ENCODE peak calls at places on chromosomes 6 and 20, in seven cellular contexts. Q is fibroblast of lung, K is GM23248, H is aorta, I is cardiac muscle cell, G is left ventricle myocardium inferior, X is colonic mucosa. V is an unnamed sample. For H3K36me3, the result is how much of the 10 kb centered on the place peaks cover.

GRCh38 chr6:168860341-168860740 is 393.3 kb downstream of the THBS2 start:
- DNase-seq in Q (no peak), K (no peak), H (no peak), I (no peak), G (no peak), X (no peak), V (no peak)

GRCh38 chr6:156057869-156058268 is 602.2 kb upstream of the NOX3 start:
- DNase-seq in Q (no peak), K (no peak), H (no peak), I (no peak), G (no peak), X (no peak), V (no peak)

GRCh38 chr6:147486683-147487082 is 21.8 kb upstream of the SAMD5 start:
- DNase-seq in Q (no peak), K (no peak), H (no peak), I (no peak), G (no peak), X (no peak), V (no peak)

GRCh38 chr20:5146302-5146653 is 19.5 kb downstream of the CDS2 start:
- DNase-seq in Q (no peak), K (no peak), H (no peak), I (no peak), G (no peak), X (no peak), V (no peak)

GRCh38 chr20:4811661-4812181 is 90.0 kb downstream of the PRND start:
- DNase-seq in Q (no peak), K (no peak), H (no peak), I (no peak), G (peak), X (peak), V (peak)

GRCh38 chr6:86937219-86938079 is at the start of gene HTR1E:
- DNase-seq in Q (peak), K (peak), H (peak), I (peak), G (no peak), X (no peak), V (no peak)

GRCh38 chr20:17939622-17940446 is 28.8 kb downstream of the SNX5 start:
- DNase-seq in Q (no peak), K (no peak), H (no peak), I (no peak), G (no peak), X (no peak), V (no peak)

GRCh38 chr6:4932506-4932903 is 71.3 kb downstream of the RPP40 start:
- DNase-seq in Q (no peak), K (no peak), H (no peak), I (no peak), G (no peak), X (no peak), V (no peak)

GRCh38 chr20:3797592-3798404 is 1.7 kb downstream of the CDC25B start:
- DNase-seq in Q (peak), K (no peak), H (no peak), I (no peak), G (no peak), X (no peak), V (peak)

GRCh38 chr6:30690403-30691207 is at the start of gene NRM:
- DNase-seq in Q (peak), K (peak), H (peak), I (peak), G (peak), X (peak), V (peak)

GRCh38 chr6:97047473-97048201 is 123.1 kb downstream of the KLHL32 start:
- DNase-seq in Q (no peak), K (no peak), H (no peak), I (no peak), G (no peak), X (no peak), V (no peak)

GRCh38 chr6:108644252-108644651 is 83.5 kb downstream of the FOXO3 start:
- DNase-seq in Q (no peak), K (no peak), H (no peak), I (no peak), G (no peak), X (no peak), V (no peak)

GRCh38 chr6:79515436-79515835 is 21.8 kb downstream of the LCA5 start:
- DNase-seq in Q (no peak), K (no peak), H (no peak), I (no peak), G (no peak), X (no peak), V (no peak)

GRCh38 chr6:130357436-130357835 is 8.4 kb upstream of the TMEM200A start:
- DNase-seq in Q (no peak), K (no peak), H (no peak), I (no peak), G (no peak), X (no peak), V (no peak)

GRCh38 chr6:34657307-34657978 is 39.1 kb downstream of the ILRUN start:
- DNase-seq in Q (peak), K (peak), H (no peak), I (peak), G (no peak), X (peak), V (no peak)

GRCh38 chr20:41530923-41531322 is 87.3 kb downstream of the CHD6 start:
- DNase-seq in Q (no peak), K (no peak), H (no peak), I (no peak), G (no peak), X (no peak), V (no peak)

GRCh38 chr6:73817238-73817637 is 121.2 kb downstream of the CD109 start:
- DNase-seq in Q (no peak), K (no peak), H (no peak), I (no peak), G (no peak), X (no peak), V (no peak)

GRCh38 chr6:26020291-26020982 is 57.8 kb downstream of the TRIM38 start:
- DNase-seq in Q (peak), K (peak), H (peak), I (peak), G (peak), X (peak), V (peak)

GRCh38 chr6:50007821-50008220 is 14.0 kb downstream of the DEFB110 start:
- DNase-seq in Q (peak), K (peak), H (no peak), I (no peak), G (no peak), X (no peak), V (no peak)

GRCh38 chr6:1200706-1201105 is 111.2 kb upstream of the FOXQ1 start:
- DNase-seq in Q (no peak), K (peak), H (no peak), I (no peak), G (no peak), X (no peak), V (no peak)

GRCh38 chr20:62739581-62740285 is 31.1 kb downstream of the NTSR1 start:
- DNase-seq in Q (no peak), K (peak), H (peak), I (no peak), G (peak), X (peak), V (peak)

GRCh38 chr6:155310596-155310995 is 3.7 kb downstream of the TFB1M start:
- DNase-seq in Q (peak), K (peak), H (no peak), I (no peak), G (no peak), X (no peak), V (no peak)

GRCh38 chr20:58135441-58136170 is 92.8 kb downstream of the ANKRD60 start:
- DNase-seq in Q (peak), K (peak), H (peak), I (no peak), G (no peak), X (no peak), V (no peak)

GRCh38 chr20:63685269-63686026 is 11.0 kb upstream of the TNFRSF6B start:
- DNase-seq in Q (no peak), K (no peak), H (no peak), I (no peak), G (no peak), X (no peak), V (no peak)

GRCh38 chr20:58907481-58908137 is 55.1 kb downstream of the GNAS start:
- DNase-seq in Q (peak), K (peak), H (peak), I (peak), G (peak), X (peak), V (peak)

GRCh38 chr20:63359937-63360849 is 956 bp downstream of the CHRNA4 start:
- DNase-seq in Q (no peak), K (no peak), H (no peak), I (no peak), G (no peak), X (no peak), V (no peak)

GRCh38 chr6:137827977-137828815 is 38.9 kb upstream of the TNFAIP3 start:
- DNase-seq in Q (no peak), K (no peak), H (no peak), I (no peak), G (no peak), X (no peak), V (no peak)

GRCh38 chr6:52388790-52389189 is 26.8 kb downstream of the PAQR8 start:
- DNase-seq in Q (no peak), K (no peak), H (no peak), I (no peak), G (no peak), X (no peak), V (no peak)

GRCh38 chr6:4958624-4959023 is 45.2 kb downstream of the RPP40 start:
- DNase-seq in Q (no peak), K (no peak), H (no peak), I (no peak), G (no peak), X (no peak), V (no peak)

GRCh38 chr20:47484303-47484702 is 17.4 kb upstream of the NCOA3 start:
- DNase-seq in Q (no peak), K (no peak), H (no peak), I (no peak), G (no peak), X (no peak), V (no peak)

GRCh38 chr6:11264100-11264499 is 31.6 kb upstream of the NEDD9 start:
- DNase-seq in Q (no peak), K (no peak), H (no peak), I (no peak), G (no peak), X (no peak), V (no peak)

GRCh38 chr6:57040011-57040410 is 6.5 kb upstream of the KIAA1586 start:
- DNase-seq in Q (no peak), K (peak), H (no peak), I (no peak), G (no peak), X (no peak), V (no peak)

GRCh38 chr6:32204268-32204715 is 11.8 kb upstream of the GPSM3 start:
- DNase-seq in Q (no peak), K (no peak), H (no peak), I (no peak), G (no peak), X (no peak), V (no peak)

DNA sequence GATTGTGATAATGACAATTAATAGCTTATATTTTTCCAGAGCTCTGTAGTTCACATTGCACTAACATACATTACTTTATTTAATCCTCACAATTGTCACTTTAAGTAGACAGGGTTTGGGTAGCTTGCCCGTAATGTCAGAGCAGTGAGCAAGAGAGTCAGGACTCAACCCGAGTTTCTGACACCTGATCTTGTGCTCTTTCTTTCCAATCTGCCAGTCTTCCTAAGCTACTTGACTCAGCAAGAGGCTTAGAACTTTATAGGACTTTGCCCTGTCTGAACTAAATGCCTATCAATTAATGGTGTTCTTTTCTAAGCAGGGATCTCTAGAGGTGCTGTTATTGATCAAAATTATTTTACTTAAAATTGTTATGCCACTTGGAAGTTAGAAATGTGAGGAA is 78.3 kb downstream of the PPP1R14C start:
- DNase-seq in Q (no peak), K (no peak), H (no peak), I (peak), G (no peak), X (no peak), V (no peak)
- H3K4me3 ChIP-seq in Q (no peak), K (no peak), H (no peak), I (no peak), G (no peak), X (no peak), V (no peak)

GRCh38 chr6:20414711-20415110 is 13.0 kb downstream of the E2F3 start:
- DNase-seq in Q (no peak), K (no peak), H (no peak), I (no peak), G (no peak), X (no peak), V (no peak)
- H3K36me3 ChIP-seq in Q (under half), K (under half), H (under half), I (under half), G (under half), X (under half), V (under half)

DNA sequence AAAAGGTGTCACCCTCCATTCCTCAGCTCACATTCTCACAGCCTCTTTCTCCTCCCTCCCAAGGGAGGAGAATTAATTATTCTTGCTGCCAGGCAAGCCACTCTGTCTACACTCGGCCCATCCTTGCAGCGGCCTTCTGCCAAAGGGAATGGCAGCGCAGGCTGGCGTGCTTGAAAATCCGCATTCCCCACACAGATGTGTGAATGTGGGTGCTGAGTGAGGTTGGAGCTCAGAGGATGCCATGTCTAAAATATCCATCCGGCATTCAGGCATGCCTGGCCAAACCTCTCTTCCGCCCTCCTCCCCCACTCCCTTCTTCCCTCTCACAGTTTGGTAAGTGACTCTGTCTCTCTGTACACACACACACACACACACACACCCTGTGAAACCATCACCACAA is 27.7 kb downstream of the PNPLA1 start:
- DNase-seq in Q (no peak), K (no peak), H (no peak), I (no peak), G (no peak), X (no peak), V (no peak)
- H3K4me3 ChIP-seq in Q (no peak), K (no peak), H (no peak), I (no peak), G (no peak), X (no peak), V (no peak)

GRCh38 chr6:7204726-7205125 is 97.0 kb downstream of the RREB1 start:
- DNase-seq in Q (peak), K (peak), H (no peak), I (no peak), G (no peak), X (no peak), V (no peak)

GRCh38 chr6:7203939-7204338 is 96.2 kb downstream of the RREB1 start:
- DNase-seq in Q (no peak), K (no peak), H (no peak), I (no peak), G (no peak), X (no peak), V (no peak)

GRCh38 chr6:7213416-7213815 is 99.6 kb downstream of the SSR1 start:
- DNase-seq in Q (no peak), K (no peak), H (no peak), I (no peak), G (no peak), X (no peak), V (no peak)

GRCh38 chr6:7201732-7202541 is 94.2 kb downstream of the RREB1 start:
- DNase-seq in Q (no peak), K (no peak), H (no peak), I (no peak), G (peak), X (peak), V (peak)

DNA sequence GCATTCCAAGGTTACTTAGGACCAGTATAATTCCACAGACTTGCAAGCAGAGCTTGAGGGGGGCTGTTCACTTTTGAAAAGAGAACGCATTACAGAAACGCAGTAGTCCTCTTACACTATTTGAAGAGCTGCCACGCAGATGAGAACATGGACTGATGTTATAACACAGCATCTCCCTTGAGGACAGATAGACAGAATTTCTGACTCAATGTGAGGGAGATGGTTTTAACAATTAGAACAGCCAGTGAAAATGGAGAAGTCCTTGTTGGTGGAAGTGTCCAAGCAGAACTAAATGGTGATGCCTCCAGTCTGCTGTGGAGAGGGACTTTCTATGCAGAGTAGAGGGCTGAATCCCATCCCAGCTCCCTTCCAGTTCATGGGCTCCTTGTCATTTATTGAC is 99.9 kb downstream of the RREB1 start:
- DNase-seq in Q (no peak), K (no peak), H (no peak), I (no peak), G (no peak), X (no peak), V (no peak)
- H3K36me3 ChIP-seq in Q (under half), K (under half), H (under half), I (under half), G (under half), X (under half), V (under half)

DNA sequence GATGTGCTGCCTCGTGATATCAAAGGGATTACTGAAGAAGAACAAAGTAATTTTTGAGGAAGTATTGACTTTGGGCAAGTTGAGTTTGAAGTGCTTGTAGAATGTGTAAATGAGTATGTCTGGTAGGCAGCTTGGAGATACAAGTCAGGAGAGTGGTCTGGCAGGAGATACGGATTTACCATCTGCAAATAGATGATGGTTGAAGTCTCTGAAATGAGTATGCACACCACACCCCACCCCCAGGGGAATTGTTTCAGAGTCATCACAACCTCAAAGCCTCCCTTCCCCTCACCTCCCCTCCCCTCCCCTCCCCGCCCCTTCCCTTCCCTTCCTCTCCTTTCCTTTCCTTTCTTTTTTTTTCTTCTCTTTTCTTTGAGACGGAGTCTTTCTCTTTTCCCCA is 16.4 kb upstream of the MCUR1 start:
- DNase-seq in Q (no peak), K (peak), H (no peak), I (no peak), G (no peak), X (no peak), V (no peak)
- H3K4me3 ChIP-seq in Q (no peak), K (no peak), H (no peak), I (no peak), G (no peak), X (no peak), V (no peak)

GRCh38 chr6:28235912-28236452 is 10.9 kb downstream of the ZSCAN9 start:
- DNase-seq in Q (no peak), K (no peak), H (no peak), I (no peak), G (no peak), X (no peak), V (no peak)

GRCh38 chr6:28232785-28233184 is 7.7 kb downstream of the ZSCAN9 start:
- DNase-seq in Q (no peak), K (no peak), H (no peak), I (no peak), G (no peak), X (no peak), V (no peak)
- H3K36me3 ChIP-seq in Q (under half), K (under half), H (under half), I (under half), G (half or more), X (under half), V (under half)

GRCh38 chr6:14625173-14625895 is 507.8 kb downstream of the CD83 start:
- DNase-seq in Q (no peak), K (no peak), H (no peak), I (no peak), G (no peak), X (no peak), V (no peak)
- H3K4me3 ChIP-seq in Q (no peak), K (no peak), H (no peak), I (no peak), G (no peak), X (no peak), V (no peak)